ENCODE peak calls at places on chromosomes 2 and 18, in seven cellular contexts. O, B, U, X, K, A and E are unnamed samples.

GRCh38 chr2:222837643-222838056 is 23.2 kb upstream of the ACSL3 start:
- DNase-seq in B (peak), A (no peak), O (peak), X (no peak), U (no peak), K (no peak), E (no peak)

GRCh38 chr18:32767400-32767799 is 5.4 kb downstream of the KLHL14 start:
- DNase-seq in O (no peak), U (no peak), K (no peak), B (no peak), A (no peak), X (no peak), E (no peak)

GRCh38 chr18:59011786-59012185 is 127.9 kb upstream of the SEC11C start:
- DNase-seq in A (no peak), K (no peak), U (no peak), X (no peak), B (no peak), O (no peak), E (no peak)

GRCh38 chr2:169623224-169623623 is 39.1 kb downstream of the PPIG start:
- DNase-seq in K (no peak), X (no peak), O (no peak), U (no peak), A (no peak), B (no peak), E (no peak)

GRCh38 chr2:237773826-237774225 is 24.8 kb upstream of the RBM44 start:
- DNase-seq in X (no peak), A (no peak), B (no peak), K (no peak), U (no peak), O (no peak), E (no peak)

GRCh38 chr2:58268685-58269084 is 27.6 kb upstream of the FANCL start:
- DNase-seq in U (no peak), A (no peak), K (no peak), B (no peak), O (no peak), X (no peak), E (no peak)

GRCh38 chr2:143745060-143745459 is 615.8 kb downstream of the ARHGAP15 start:
- DNase-seq in O (no peak), X (no peak), A (no peak), K (no peak), U (no peak), B (no peak), E (no peak)

GRCh38 chr2:240789501-240790369 is 30.3 kb downstream of the KIF1A start:
- DNase-seq in U (peak), O (no peak), K (no peak), X (no peak), A (no peak), B (no peak), E (no peak)

GRCh38 chr2:162477011-162477410 is 133.1 kb downstream of the GCA start:
- DNase-seq in U (no peak), A (no peak), O (no peak), B (no peak), K (no peak), X (no peak), E (peak)

GRCh38 chr2:112708968-112709367 is 11.9 kb upstream of the NT5DC4 start:
- DNase-seq in U (no peak), B (no peak), O (no peak), A (no peak), X (no peak), K (no peak), E (no peak)

GRCh38 chr18:25604231-25604908 is 252.4 kb upstream of the ZNF521 start:
- DNase-seq in K (no peak), X (no peak), O (no peak), U (no peak), B (no peak), A (no peak), E (no peak)

GRCh38 chr2:100397976-100398375 is 19.5 kb downstream of the CHST10 start:
- DNase-seq in X (no peak), B (no peak), O (no peak), A (no peak), U (no peak), K (no peak), E (no peak)

GRCh38 chr2:88600038-88600465 is 27.2 kb downstream of the EIF2AK3 start:
- DNase-seq in X (no peak), K (no peak), B (peak), A (peak), U (no peak), O (peak), E (peak)

GRCh38 chr2:136005462-136006205 is 20.2 kb upstream of the DARS1 start:
- DNase-seq in A (no peak), B (peak), U (no peak), X (no peak), O (no peak), K (no peak), E (peak)

GRCh38 chr2:14263053-14263452 is 369.5 kb upstream of the LRATD1 start:
- DNase-seq in O (no peak), K (no peak), U (no peak), X (no peak), B (no peak), A (no peak), E (no peak)

GRCh38 chr2:10658041-10658913 is 31.5 kb downstream of the NOL10 start:
- DNase-seq in O (no peak), U (no peak), A (peak), X (no peak), K (no peak), B (peak), E (peak)

GRCh38 chr2:45169339-45170190 is 160.3 kb upstream of the SIX2 start:
- DNase-seq in K (no peak), B (peak), A (peak), X (no peak), O (no peak), U (peak), E (peak)

GRCh38 chr2:27638709-27639108 is 9.9 kb downstream of the GPN1 start:
- DNase-seq in K (no peak), B (peak), X (no peak), U (no peak), O (no peak), A (peak), E (peak)

GRCh38 chr2:40325111-40325510 is 126.8 kb downstream of the SLC8A1 start:
- DNase-seq in B (no peak), X (no peak), A (no peak), K (no peak), O (no peak), U (no peak), E (no peak)

GRCh38 chr2:53768233-53768542 is 584 bp downstream of the CHAC2 start:
- DNase-seq in O (no peak), K (no peak), B (peak), X (no peak), U (peak), A (peak), E (no peak)

GRCh38 chr2:43845181-43845580 is 6.4 kb downstream of the ABCG8 start:
- DNase-seq in X (no peak), A (no peak), U (no peak), O (no peak), B (no peak), K (no peak), E (no peak)

GRCh38 chr18:10205136-10205535 is 249.3 kb upstream of the APCDD1 start:
- DNase-seq in A (peak), U (no peak), O (no peak), B (peak), K (no peak), X (no peak), E (peak)

GRCh38 chr2:206259615-206260426 is 14.6 kb upstream of the ZDBF2 start:
- DNase-seq in U (no peak), O (no peak), A (no peak), B (no peak), K (no peak), X (no peak), E (no peak)

GRCh38 chr18:41354151-41354550 is 600.9 kb upstream of the PIK3C3 start:
- DNase-seq in B (no peak), K (no peak), X (no peak), U (no peak), O (no peak), A (no peak), E (no peak)

GRCh38 chr2:174023591-174024523 is 58.7 kb upstream of the SP3 start:
- DNase-seq in X (peak), K (peak), O (peak), B (peak), A (peak), U (peak), E (peak)

GRCh38 chr2:48009256-48009655 is 103.0 kb upstream of the FBXO11 start:
- DNase-seq in X (no peak), U (no peak), B (peak), K (no peak), O (no peak), A (no peak), E (no peak)

GRCh38 chr2:24021122-24021998 is 11.5 kb downstream of the MFSD2B start:
- DNase-seq in B (no peak), X (no peak), K (no peak), A (no peak), O (no peak), U (no peak), E (no peak)

GRCh38 chr2:238954841-238955521 is 107.1 kb downstream of the TWIST2 start:
- DNase-seq in U (no peak), O (no peak), X (peak), K (peak), A (peak), B (no peak), E (peak)

GRCh38 chr2:105187531-105187930 is 54.0 kb upstream of the GPR45 start:
- DNase-seq in U (no peak), K (no peak), O (no peak), A (peak), X (no peak), B (peak), E (no peak)

GRCh38 chr18:54775686-54776085 is 52.6 kb upstream of the RAB27B start:
- DNase-seq in B (peak), U (no peak), K (no peak), O (no peak), X (no peak), A (peak), E (peak)

GRCh38 chr2:175131252-175131651 is 36.8 kb downstream of the ATF2 start:
- DNase-seq in O (no peak), X (no peak), K (no peak), B (no peak), A (no peak), U (no peak), E (no peak)

GRCh38 chr2:132668189-132668833 is 1.7 kb downstream of the LYPD1 start:
- DNase-seq in K (no peak), O (no peak), B (no peak), X (no peak), A (no peak), U (peak), E (peak)
- H3K4me3 ChIP-seq in K (no peak), O (no peak), B (no peak), X (no peak), A (no peak), U (no peak), E (peak)

GRCh38 chr2:102345329-102345920 is 10.2 kb upstream of the IL18R1 start:
- DNase-seq in K (no peak), O (no peak), X (no peak), A (no peak), B (no peak), U (no peak), E (no peak)

GRCh38 chr2:102344397-102344796 is 11.2 kb upstream of the IL18R1 start:
- DNase-seq in A (no peak), O (no peak), X (no peak), B (no peak), K (no peak), U (no peak), E (no peak)

GRCh38 chr2:102346381-102347130 is 9.0 kb upstream of the IL18R1 start:
- DNase-seq in X (no peak), A (no peak), B (no peak), K (no peak), U (no peak), O (no peak), E (no peak)

GRCh38 chr2:102340778-102341177 is 14.8 kb upstream of the IL18R1 start:
- DNase-seq in O (no peak), A (no peak), B (no peak), X (no peak), U (no peak), K (no peak), E (no peak)

GRCh38 chr2:102342888-102343287 is 12.7 kb upstream of the IL18R1 start:
- DNase-seq in A (peak), X (no peak), B (peak), U (no peak), K (no peak), O (no peak), E (peak)
- TF ChIP-seq CTCF in A (peak), X (peak), B (peak), U (no peak), K (no peak), O (no peak), E (peak)

DNA sequence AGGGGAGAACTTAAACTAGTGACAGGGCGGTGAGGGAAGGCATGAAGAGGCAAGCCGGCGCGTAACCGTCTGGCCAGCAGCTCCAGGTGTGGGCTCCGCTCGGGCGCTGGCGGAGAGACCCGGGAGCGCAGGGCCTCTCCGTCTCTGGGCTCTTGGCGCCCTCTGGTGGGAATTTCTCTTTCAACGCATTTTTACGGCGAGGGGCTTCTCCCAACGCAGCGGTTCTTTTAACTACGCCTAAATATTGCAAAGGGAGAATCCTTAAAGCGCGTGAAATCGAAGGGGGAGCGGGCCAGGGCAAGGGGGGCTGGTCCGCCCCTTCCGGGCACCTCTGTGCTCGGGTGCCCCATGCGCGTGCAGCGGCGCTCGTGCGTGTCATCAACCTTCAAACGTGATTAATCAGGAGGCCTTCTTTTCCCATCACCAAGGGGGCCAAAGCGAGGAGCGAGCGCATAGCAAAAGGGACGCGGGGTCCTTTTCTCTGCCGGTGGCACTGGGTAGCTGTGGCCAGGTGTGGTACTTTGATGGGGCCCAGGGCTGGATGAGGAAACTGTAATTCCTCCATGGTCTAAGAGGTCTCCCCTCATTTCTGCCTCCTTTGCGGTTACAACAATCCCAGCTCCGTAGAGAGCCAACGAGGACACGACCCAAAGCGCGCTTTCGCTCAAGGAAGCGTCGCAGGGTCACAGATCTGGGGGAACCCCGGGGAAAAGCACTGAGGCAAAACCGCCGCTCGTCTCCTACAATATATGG is 765 bp upstream of the GAD1 start:
- DNase-seq in X (peak), K (peak), U (peak), O (no peak), A (peak), B (peak), E (peak)
- H3K4me3 ChIP-seq in X (peak), K (peak), U (peak), O (no peak), A (no peak), B (no peak), E (no peak)

DNA sequence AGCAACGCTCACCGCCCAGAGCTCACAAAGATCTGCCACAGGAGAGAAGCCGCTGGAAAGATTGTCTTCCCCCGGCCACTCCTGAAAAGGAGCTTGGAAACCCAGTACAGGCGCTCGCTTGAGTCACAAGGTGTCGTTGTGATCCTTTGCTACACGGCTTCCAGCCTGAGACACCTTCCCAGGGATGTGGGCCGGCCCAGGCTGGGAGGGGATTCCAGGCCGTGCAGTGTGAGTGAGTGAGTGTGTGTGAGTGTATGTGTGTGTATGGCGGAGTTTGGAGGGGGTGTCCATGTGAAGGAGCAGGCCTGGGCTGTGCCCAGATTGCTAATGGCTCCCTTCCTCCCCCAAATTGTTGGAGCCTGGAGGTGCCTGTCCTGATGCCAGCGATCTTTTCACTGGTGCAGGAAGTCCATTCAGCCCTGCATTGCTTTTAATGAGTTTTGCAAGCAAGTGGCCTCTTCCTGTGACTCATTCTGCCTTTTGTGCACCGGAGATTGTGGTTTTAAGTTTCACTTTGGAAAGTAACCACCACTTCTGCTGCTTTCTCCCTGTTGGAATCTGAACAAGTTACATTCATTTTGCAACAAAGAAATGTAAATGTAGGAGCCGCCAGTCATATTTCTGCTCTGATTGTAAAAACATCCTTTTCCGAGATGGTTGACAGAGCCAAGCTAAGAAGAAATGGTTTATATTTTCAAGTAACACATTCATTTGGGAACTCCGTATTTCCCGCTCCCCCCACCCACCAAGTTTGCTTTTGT is 83.7 kb downstream of the LPIN1 start:
- DNase-seq in O (peak), K (peak), U (peak), A (peak), X (peak), B (peak), E (peak)
- TF ChIP-seq CTCF in O (no peak), K (peak), U (peak), A (peak), X (no peak), B (peak), E (peak)

GRCh38 chr2:153935511-153935910 is 63.8 kb downstream of the GALNT13 start:
- DNase-seq in B (no peak), K (no peak), X (no peak), U (no peak), O (no peak), A (no peak), E (no peak)

GRCh38 chr2:153939124-153939796 is 67.5 kb downstream of the GALNT13 start:
- DNase-seq in B (no peak), O (no peak), X (no peak), U (no peak), A (no peak), K (no peak), E (no peak)

GRCh38 chr2:153944775-153945174 is 73.1 kb downstream of the GALNT13 start:
- DNase-seq in K (no peak), U (no peak), O (no peak), X (no peak), B (no peak), A (no peak), E (no peak)

GRCh38 chr2:153946036-153946435 is 74.3 kb downstream of the GALNT13 start:
- DNase-seq in O (no peak), U (no peak), B (no peak), K (no peak), A (no peak), X (no peak), E (no peak)

GRCh38 chr2:153940511-153940910 is 68.8 kb downstream of the GALNT13 start:
- DNase-seq in K (no peak), O (no peak), X (no peak), U (no peak), A (peak), B (peak), E (peak)
- H3K4me3 ChIP-seq in K (no peak), O (no peak), X (no peak), U (no peak), A (no peak), B (no peak), E (no peak)

DNA sequence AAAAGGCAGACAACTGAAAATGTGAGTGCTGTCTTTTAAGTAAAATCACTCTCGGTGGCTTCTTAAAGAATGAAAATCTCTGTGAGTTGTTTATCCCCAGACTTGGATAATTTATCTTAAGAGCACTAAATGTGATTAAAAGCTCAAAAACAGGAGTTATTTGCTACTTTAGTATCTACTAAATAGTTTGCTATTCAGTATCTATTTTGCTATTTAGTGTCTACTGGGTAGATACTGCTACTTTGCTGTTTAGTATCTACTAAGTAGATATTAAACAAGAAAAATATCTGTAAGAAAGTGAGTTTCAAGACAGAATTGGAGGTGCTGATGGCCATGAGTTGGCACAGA is 1.4 kb upstream of the KCNG3 start:
- DNase-seq in A (no peak), U (no peak), O (no peak), K (no peak), B (no peak), X (no peak), E (no peak)
- TF ChIP-seq CTCF in A (no peak), U (no peak), O (no peak), K (no peak), B (no peak), X (no peak), E (no peak)

DNA sequence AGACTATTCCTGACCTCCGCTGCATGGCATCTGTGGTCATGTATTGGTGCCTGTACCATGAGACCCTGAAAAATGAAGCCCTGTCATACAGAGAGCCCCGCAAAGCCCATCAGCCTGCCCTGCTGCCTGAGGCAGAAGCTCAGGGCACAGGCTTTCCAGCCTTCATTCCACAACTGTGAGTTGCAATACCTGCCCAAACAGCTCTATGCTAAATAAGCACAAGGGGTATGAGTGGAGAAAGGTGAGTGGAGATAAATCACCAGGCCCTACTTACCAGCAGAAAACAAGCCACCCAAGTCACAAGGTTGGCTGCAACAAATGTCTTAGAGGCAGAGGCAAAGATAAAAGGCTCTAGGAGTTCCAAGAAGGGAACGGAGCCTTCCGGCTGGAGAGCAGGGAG is 277.4 kb downstream of the TNS1 start:
- DNase-seq in U (no peak), K (no peak), A (no peak), O (no peak), X (no peak), B (no peak), E (no peak)
- H3K4me3 ChIP-seq in U (no peak), K (no peak), A (no peak), O (no peak), X (no peak), B (no peak), E (no peak)

GRCh38 chr2:72940361-72940760 is 23.0 kb downstream of the EMX1 start:
- DNase-seq in X (no peak), U (peak), O (no peak), B (no peak), K (no peak), A (no peak), E (no peak)
- TF ChIP-seq CTCF in X (no peak), U (no peak), O (no peak), B (no peak), K (no peak), A (no peak), E (no peak)